ENCODE peak calls at places on chromosomes 12 and 14, in ten cellular contexts. One of them, this sample, is unnamed.

GRCh38 chr12:15613981-15614380 is 175.2 kb downstream of the EPS8 start:
- DNase-seq in activated naive CD4-positive, alpha-beta T cell treated with anti-CD3 and anti-CD28 coated beads, Interleukin-2, amount 10 ng/mL, durations not matched to agents 7 days and 5 days: no peak
- DNase-seq in activated T-cell treated with anti-CD3 and anti-CD28 coated beads for 4 hours: no peak
- DNase-seq in omental fat pad: no peak
- DNase-seq in ACHN: no peak
- DNase-seq in EH: peak; percentile 87
- DNase-seq in amygdala: no peak
- DNase-seq in left colon: no peak
- DNase-seq in stimulated activated CD4-positive, alpha-beta T cell treated with anti-CD3 and anti-CD28 coated beads, Interleukin-15, amount 100 ng/mL, for 24 hours: no peak
- DNase-seq in AG08396: no peak
- DNase-seq in this sample: no peak

GRCh38 chr12:94812345-94812744 is 162.0 kb upstream of the TMCC3 start:
- DNase-seq in activated naive CD4-positive, alpha-beta T cell treated with anti-CD3 and anti-CD28 coated beads, Interleukin-2, amount 10 ng/mL, durations not matched to agents 7 days and 5 days: no peak
- DNase-seq in activated T-cell treated with anti-CD3 and anti-CD28 coated beads for 4 hours: no peak
- DNase-seq in omental fat pad: no peak
- DNase-seq in ACHN: no peak
- DNase-seq in EH: no peak
- DNase-seq in amygdala: no peak
- DNase-seq in left colon: no peak
- DNase-seq in stimulated activated CD4-positive, alpha-beta T cell treated with anti-CD3 and anti-CD28 coated beads, Interleukin-15, amount 100 ng/mL, for 24 hours: no peak
- DNase-seq in AG08396: no peak
- DNase-seq in this sample: no peak

GRCh38 chr14:51449666-51450061 is 202.0 kb upstream of the FRMD6 start:
- DNase-seq in activated naive CD4-positive, alpha-beta T cell treated with anti-CD3 and anti-CD28 coated beads, Interleukin-2, amount 10 ng/mL, durations not matched to agents 7 days and 5 days: no peak
- DNase-seq in activated T-cell treated with anti-CD3 and anti-CD28 coated beads for 4 hours: no peak
- DNase-seq in omental fat pad: no peak
- DNase-seq in ACHN: no peak
- DNase-seq in EH: no peak
- DNase-seq in amygdala: no peak
- DNase-seq in left colon: no peak
- DNase-seq in stimulated activated CD4-positive, alpha-beta T cell treated with anti-CD3 and anti-CD28 coated beads, Interleukin-15, amount 100 ng/mL, for 24 hours: no peak
- DNase-seq in AG08396: no peak
- DNase-seq in this sample: no peak

GRCh38 chr14:57970594-57970993 is 104.7 kb upstream of the SLC35F4 start:
- DNase-seq in activated naive CD4-positive, alpha-beta T cell treated with anti-CD3 and anti-CD28 coated beads, Interleukin-2, amount 10 ng/mL, durations not matched to agents 7 days and 5 days: no peak
- DNase-seq in activated T-cell treated with anti-CD3 and anti-CD28 coated beads for 4 hours: no peak
- DNase-seq in omental fat pad: no peak
- DNase-seq in ACHN: no peak
- DNase-seq in EH: no peak
- DNase-seq in amygdala: no peak
- DNase-seq in left colon: no peak
- DNase-seq in stimulated activated CD4-positive, alpha-beta T cell treated with anti-CD3 and anti-CD28 coated beads, Interleukin-15, amount 100 ng/mL, for 24 hours: no peak
- DNase-seq in AG08396: no peak
- DNase-seq in this sample: no peak

GRCh38 chr12:115004469-115005146 is 320.6 kb upstream of the TBX3 start:
- DNase-seq in activated naive CD4-positive, alpha-beta T cell treated with anti-CD3 and anti-CD28 coated beads, Interleukin-2, amount 10 ng/mL, durations not matched to agents 7 days and 5 days: no peak
- DNase-seq in activated T-cell treated with anti-CD3 and anti-CD28 coated beads for 4 hours: no peak
- DNase-seq in omental fat pad: no peak
- DNase-seq in ACHN: no peak
- DNase-seq in EH: peak; percentile 20
- DNase-seq in amygdala: no peak
- DNase-seq in left colon: no peak
- DNase-seq in stimulated activated CD4-positive, alpha-beta T cell treated with anti-CD3 and anti-CD28 coated beads, Interleukin-15, amount 100 ng/mL, for 24 hours: no peak
- DNase-seq in AG08396: no peak
- DNase-seq in this sample: no peak

GRCh38 chr14:97687944-97688625 is 890.9 kb downstream of the VRK1 start:
- DNase-seq in activated naive CD4-positive, alpha-beta T cell treated with anti-CD3 and anti-CD28 coated beads, Interleukin-2, amount 10 ng/mL, durations not matched to agents 7 days and 5 days: no peak
- DNase-seq in activated T-cell treated with anti-CD3 and anti-CD28 coated beads for 4 hours: no peak
- DNase-seq in omental fat pad: no peak
- DNase-seq in ACHN: no peak
- DNase-seq in EH: no peak
- DNase-seq in amygdala: no peak
- DNase-seq in left colon: no peak
- DNase-seq in stimulated activated CD4-positive, alpha-beta T cell treated with anti-CD3 and anti-CD28 coated beads, Interleukin-15, amount 100 ng/mL, for 24 hours: no peak
- DNase-seq in AG08396: no peak
- DNase-seq in this sample: no peak

GRCh38 chr12:23585782-23586163 is 363.7 kb downstream of the SOX5 start:
- DNase-seq in activated naive CD4-positive, alpha-beta T cell treated with anti-CD3 and anti-CD28 coated beads, Interleukin-2, amount 10 ng/mL, durations not matched to agents 7 days and 5 days: no peak
- DNase-seq in activated T-cell treated with anti-CD3 and anti-CD28 coated beads for 4 hours: no peak
- DNase-seq in omental fat pad: no peak
- DNase-seq in ACHN: no peak
- DNase-seq in EH: no peak
- DNase-seq in amygdala: no peak
- DNase-seq in left colon: no peak
- DNase-seq in stimulated activated CD4-positive, alpha-beta T cell treated with anti-CD3 and anti-CD28 coated beads, Interleukin-15, amount 100 ng/mL, for 24 hours: no peak
- DNase-seq in AG08396: no peak
- DNase-seq in this sample: no peak

GRCh38 chr14:102390486-102390885 is 27.7 kb downstream of the TECPR2 start:
- DNase-seq in activated naive CD4-positive, alpha-beta T cell treated with anti-CD3 and anti-CD28 coated beads, Interleukin-2, amount 10 ng/mL, durations not matched to agents 7 days and 5 days: no peak
- DNase-seq in activated T-cell treated with anti-CD3 and anti-CD28 coated beads for 4 hours: no peak
- DNase-seq in omental fat pad: no peak
- DNase-seq in ACHN: no peak
- DNase-seq in EH: no peak
- DNase-seq in amygdala: no peak
- DNase-seq in left colon: no peak
- DNase-seq in stimulated activated CD4-positive, alpha-beta T cell treated with anti-CD3 and anti-CD28 coated beads, Interleukin-15, amount 100 ng/mL, for 24 hours: no peak
- DNase-seq in AG08396: no peak
- DNase-seq in this sample: no peak

GRCh38 chr12:65867428-65867827 is 43.1 kb downstream of the HMGA2 start:
- DNase-seq in activated naive CD4-positive, alpha-beta T cell treated with anti-CD3 and anti-CD28 coated beads, Interleukin-2, amount 10 ng/mL, durations not matched to agents 7 days and 5 days: no peak
- DNase-seq in activated T-cell treated with anti-CD3 and anti-CD28 coated beads for 4 hours: no peak
- DNase-seq in omental fat pad: no peak
- DNase-seq in ACHN: no peak
- DNase-seq in EH: peak; percentile 93
- DNase-seq in amygdala: no peak
- DNase-seq in left colon: no peak
- DNase-seq in stimulated activated CD4-positive, alpha-beta T cell treated with anti-CD3 and anti-CD28 coated beads, Interleukin-15, amount 100 ng/mL, for 24 hours: no peak
- DNase-seq in AG08396: peak; percentile 30
- DNase-seq in this sample: no peak

GRCh38 chr12:132886529-132887477 is 602 bp downstream of the CHFR start:
- DNase-seq in activated naive CD4-positive, alpha-beta T cell treated with anti-CD3 and anti-CD28 coated beads, Interleukin-2, amount 10 ng/mL, durations not matched to agents 7 days and 5 days: no peak
- DNase-seq in activated T-cell treated with anti-CD3 and anti-CD28 coated beads for 4 hours: no peak
- DNase-seq in omental fat pad: no peak
- DNase-seq in ACHN: peak; percentile 25
- DNase-seq in EH: no peak
- DNase-seq in amygdala: no peak
- DNase-seq in left colon: peak; percentile 40
- DNase-seq in stimulated activated CD4-positive, alpha-beta T cell treated with anti-CD3 and anti-CD28 coated beads, Interleukin-15, amount 100 ng/mL, for 24 hours: peak; percentile 34
- DNase-seq in AG08396: peak; percentile 39
- DNase-seq in this sample: peak; percentile 28

GRCh38 chr14:103518416-103519042 is 4.1 kb downstream of the CKB start:
- DNase-seq in activated naive CD4-positive, alpha-beta T cell treated with anti-CD3 and anti-CD28 coated beads, Interleukin-2, amount 10 ng/mL, durations not matched to agents 7 days and 5 days: peak; percentile 73
- DNase-seq in activated T-cell treated with anti-CD3 and anti-CD28 coated beads for 4 hours: peak; percentile 45
- DNase-seq in omental fat pad: no peak
- DNase-seq in ACHN: peak; percentile 50
- DNase-seq in EH: peak; percentile 53
- DNase-seq in amygdala: no peak
- DNase-seq in left colon: peak; percentile 84
- DNase-seq in stimulated activated CD4-positive, alpha-beta T cell treated with anti-CD3 and anti-CD28 coated beads, Interleukin-15, amount 100 ng/mL, for 24 hours: peak; percentile 74
- DNase-seq in AG08396: peak; percentile 82
- DNase-seq in this sample: peak; percentile 88

GRCh38 chr14:99260652-99261551 is 11.1 kb downstream of the BCL11B start:
- DNase-seq in activated naive CD4-positive, alpha-beta T cell treated with anti-CD3 and anti-CD28 coated beads, Interleukin-2, amount 10 ng/mL, durations not matched to agents 7 days and 5 days: peak; percentile 83
- DNase-seq in activated T-cell treated with anti-CD3 and anti-CD28 coated beads for 4 hours: no peak
- DNase-seq in omental fat pad: no peak
- DNase-seq in ACHN: no peak
- DNase-seq in EH: no peak
- DNase-seq in amygdala: no peak
- DNase-seq in left colon: no peak
- DNase-seq in stimulated activated CD4-positive, alpha-beta T cell treated with anti-CD3 and anti-CD28 coated beads, Interleukin-15, amount 100 ng/mL, for 24 hours: peak; percentile 68
- DNase-seq in AG08396: no peak
- DNase-seq in this sample: no peak

GRCh38 chr12:50246873-50247612 is 36.3 kb downstream of the LIMA1 start:
- DNase-seq in activated naive CD4-positive, alpha-beta T cell treated with anti-CD3 and anti-CD28 coated beads, Interleukin-2, amount 10 ng/mL, durations not matched to agents 7 days and 5 days: no peak
- DNase-seq in activated T-cell treated with anti-CD3 and anti-CD28 coated beads for 4 hours: no peak
- DNase-seq in omental fat pad: peak; percentile 56
- DNase-seq in ACHN: peak; percentile 93
- DNase-seq in EH: peak; percentile 99
- DNase-seq in amygdala: no peak
- DNase-seq in left colon: peak; percentile 71
- DNase-seq in stimulated activated CD4-positive, alpha-beta T cell treated with anti-CD3 and anti-CD28 coated beads, Interleukin-15, amount 100 ng/mL, for 24 hours: peak; percentile 72
- DNase-seq in AG08396: peak; percentile 88
- DNase-seq in this sample: peak; percentile 81

GRCh38 chr12:111337371-111337770 is 31.5 kb downstream of the PHETA1 start:
- DNase-seq in activated naive CD4-positive, alpha-beta T cell treated with anti-CD3 and anti-CD28 coated beads, Interleukin-2, amount 10 ng/mL, durations not matched to agents 7 days and 5 days: no peak
- DNase-seq in activated T-cell treated with anti-CD3 and anti-CD28 coated beads for 4 hours: no peak
- DNase-seq in omental fat pad: no peak
- DNase-seq in ACHN: no peak
- DNase-seq in EH: no peak
- DNase-seq in amygdala: no peak
- DNase-seq in left colon: no peak
- DNase-seq in stimulated activated CD4-positive, alpha-beta T cell treated with anti-CD3 and anti-CD28 coated beads, Interleukin-15, amount 100 ng/mL, for 24 hours: no peak
- DNase-seq in AG08396: no peak
- DNase-seq in this sample: no peak

GRCh38 chr14:88955470-88955869 is 131.0 kb downstream of the TTC8 start:
- DNase-seq in activated naive CD4-positive, alpha-beta T cell treated with anti-CD3 and anti-CD28 coated beads, Interleukin-2, amount 10 ng/mL, durations not matched to agents 7 days and 5 days: no peak
- DNase-seq in activated T-cell treated with anti-CD3 and anti-CD28 coated beads for 4 hours: no peak
- DNase-seq in omental fat pad: no peak
- DNase-seq in ACHN: no peak
- DNase-seq in EH: peak; percentile 6
- DNase-seq in amygdala: no peak
- DNase-seq in left colon: no peak
- DNase-seq in stimulated activated CD4-positive, alpha-beta T cell treated with anti-CD3 and anti-CD28 coated beads, Interleukin-15, amount 100 ng/mL, for 24 hours: no peak
- DNase-seq in AG08396: no peak
- DNase-seq in this sample: no peak

GRCh38 chr12:124645530-124646244 is 78.3 kb upstream of the NCOR2 start:
- DNase-seq in activated naive CD4-positive, alpha-beta T cell treated with anti-CD3 and anti-CD28 coated beads, Interleukin-2, amount 10 ng/mL, durations not matched to agents 7 days and 5 days: no peak
- DNase-seq in activated T-cell treated with anti-CD3 and anti-CD28 coated beads for 4 hours: no peak
- DNase-seq in omental fat pad: no peak
- DNase-seq in ACHN: no peak
- DNase-seq in EH: no peak
- DNase-seq in amygdala: no peak
- DNase-seq in left colon: no peak
- DNase-seq in stimulated activated CD4-positive, alpha-beta T cell treated with anti-CD3 and anti-CD28 coated beads, Interleukin-15, amount 100 ng/mL, for 24 hours: no peak
- DNase-seq in AG08396: no peak
- DNase-seq in this sample: no peak